ENCODE peak calls at places on chromosomes 11 and 22, in ten cellular contexts. One of them, this sample, is unnamed.

GRCh38 chr11:61966673-61967176 is 709 bp downstream of the FTH1 start:
- DNase-seq in PC-3: peak
- DNase-seq in GM12865: peak
- DNase-seq in MM.1S: peak
- DNase-seq in memory B cell: no peak
- DNase-seq in AG08396: no peak
- DNase-seq in stimulated activated CD4-positive, alpha-beta T cell treated with anti-CD3 and anti-CD28 coated beads, Interleukin-2, amount 100 ng/mL, for 48 hours: no peak
- DNase-seq in nephron progenitor cell: peak
- DNase-seq in neural progenitor cell: peak
- DNase-seq in GM23248: peak
- DNase-seq in this sample: no peak

GRCh38 chr22:39622881-39623367 is 52.4 kb downstream of the CACNA1I start:
- DNase-seq in PC-3: peak
- DNase-seq in GM12865: peak
- DNase-seq in MM.1S: peak
- DNase-seq in memory B cell: peak
- DNase-seq in AG08396: peak
- DNase-seq in stimulated activated CD4-positive, alpha-beta T cell treated with anti-CD3 and anti-CD28 coated beads, Interleukin-2, amount 100 ng/mL, for 48 hours: peak
- DNase-seq in nephron progenitor cell: peak
- DNase-seq in neural progenitor cell: peak
- DNase-seq in GM23248: peak
- DNase-seq in this sample: no peak

GRCh38 chr11:33931032-33931431 is 39.2 kb upstream of the LMO2 start:
- DNase-seq in PC-3: no peak
- DNase-seq in GM12865: no peak
- DNase-seq in MM.1S: no peak
- DNase-seq in memory B cell: no peak
- DNase-seq in AG08396: no peak
- DNase-seq in stimulated activated CD4-positive, alpha-beta T cell treated with anti-CD3 and anti-CD28 coated beads, Interleukin-2, amount 100 ng/mL, for 48 hours: no peak
- DNase-seq in nephron progenitor cell: no peak
- DNase-seq in neural progenitor cell: no peak
- DNase-seq in GM23248: no peak
- DNase-seq in this sample: no peak

GRCh38 chr11:109853156-109853776 is 239.9 kb upstream of the ZC3H12C start:
- DNase-seq in PC-3: peak
- DNase-seq in GM12865: peak
- DNase-seq in MM.1S: peak
- DNase-seq in memory B cell: no peak
- DNase-seq in AG08396: peak
- DNase-seq in stimulated activated CD4-positive, alpha-beta T cell treated with anti-CD3 and anti-CD28 coated beads, Interleukin-2, amount 100 ng/mL, for 48 hours: no peak
- DNase-seq in nephron progenitor cell: peak
- DNase-seq in neural progenitor cell: peak
- DNase-seq in GM23248: peak
- DNase-seq in this sample: peak

GRCh38 chr22:28799125-28799833 is 1.1 kb downstream of the XBP1 start:
- DNase-seq in PC-3: peak
- DNase-seq in GM12865: peak
- DNase-seq in MM.1S: peak
- DNase-seq in memory B cell: no peak
- DNase-seq in AG08396: peak
- DNase-seq in stimulated activated CD4-positive, alpha-beta T cell treated with anti-CD3 and anti-CD28 coated beads, Interleukin-2, amount 100 ng/mL, for 48 hours: peak
- DNase-seq in nephron progenitor cell: no peak
- DNase-seq in neural progenitor cell: peak
- DNase-seq in GM23248: peak
- DNase-seq in this sample: peak

GRCh38 chr22:21760640-21761039 is 25.0 kb upstream of the YPEL1 start:
- DNase-seq in PC-3: peak
- DNase-seq in GM12865: no peak
- DNase-seq in MM.1S: peak
- DNase-seq in memory B cell: no peak
- DNase-seq in AG08396: peak
- DNase-seq in stimulated activated CD4-positive, alpha-beta T cell treated with anti-CD3 and anti-CD28 coated beads, Interleukin-2, amount 100 ng/mL, for 48 hours: no peak
- DNase-seq in nephron progenitor cell: no peak
- DNase-seq in neural progenitor cell: no peak
- DNase-seq in GM23248: peak
- DNase-seq in this sample: peak

GRCh38 chr22:31148953-31149627 is 8.8 kb upstream of the PLA2G3 start:
- DNase-seq in PC-3: peak
- DNase-seq in GM12865: peak
- DNase-seq in MM.1S: peak
- DNase-seq in memory B cell: peak
- DNase-seq in AG08396: peak
- DNase-seq in stimulated activated CD4-positive, alpha-beta T cell treated with anti-CD3 and anti-CD28 coated beads, Interleukin-2, amount 100 ng/mL, for 48 hours: peak
- DNase-seq in nephron progenitor cell: peak
- DNase-seq in neural progenitor cell: peak
- DNase-seq in GM23248: peak
- DNase-seq in this sample: peak

GRCh38 chr11:57778318-57779037 is 16.9 kb downstream of the CTNND1 start:
- DNase-seq in PC-3: peak
- DNase-seq in GM12865: no peak
- DNase-seq in MM.1S: no peak
- DNase-seq in memory B cell: no peak
- DNase-seq in AG08396: peak
- DNase-seq in stimulated activated CD4-positive, alpha-beta T cell treated with anti-CD3 and anti-CD28 coated beads, Interleukin-2, amount 100 ng/mL, for 48 hours: no peak
- DNase-seq in nephron progenitor cell: peak
- DNase-seq in neural progenitor cell: peak
- DNase-seq in GM23248: peak
- DNase-seq in this sample: peak